ENCODE peak calls at places on chromosomes 2 and 18, in nine cellular contexts. L is Caco-2, S is neural crest cell, W is neural progenitor cell, G is GM13977, B is kidney epithelial cell, K is lower lobe of right lung, T is mucosa of descending colon, P is AG04449. E is an unnamed sample.
A peak's percentile ranks its signal among the peaks of the same experiment; 100 is the strongest.

GRCh38 chr2:47654790-47655562 is 128.0 kb upstream of the MSH6 start:
- DNase-seq in T (no peak), W (peak; percentile 23), K (peak; percentile 54), S (no peak), B (peak; percentile 45), P (no peak), L (no peak), G (peak; percentile 77), E (peak; percentile 46)

GRCh38 chr2:6352906-6353515 is 512.7 kb downstream of the CMPK2 start:
- DNase-seq in G (no peak), S (peak; percentile 67), P (no peak), L (peak; percentile 56), B (no peak), T (peak; percentile 83), K (peak; percentile 57), W (peak; percentile 72), E (peak; percentile 68)

GRCh38 chr2:10405441-10405840 is 42.7 kb downstream of the ODC1 start:
- DNase-seq in B (peak; percentile 95), T (no peak), G (no peak), S (no peak), K (peak; percentile 76), L (no peak), W (no peak), P (peak; percentile 73), E (peak; percentile 99)

GRCh38 chr2:3280683-3281520 is 96.7 kb downstream of the EIPR1 start:
- DNase-seq in S (no peak), B (no peak), K (peak; percentile 36), W (no peak), P (no peak), L (no peak), T (no peak), G (no peak), E (no peak)

GRCh38 chr2:130368786-130369185 is 12.9 kb downstream of the PTPN18 start:
- DNase-seq in G (no peak), K (no peak), L (no peak), W (no peak), S (no peak), B (no peak), P (no peak), T (no peak), E (no peak)

GRCh38 chr2:99404039-99404799 is 67.0 kb downstream of the EIF5B start:
- DNase-seq in P (no peak), S (no peak), G (no peak), T (no peak), L (no peak), W (peak; percentile 2), B (no peak), K (no peak), E (no peak)

GRCh38 chr2:166173263-166173662 is 45.4 kb upstream of the SCN1A start:
- DNase-seq in B (no peak), S (no peak), T (no peak), P (no peak), K (no peak), G (no peak), L (no peak), W (no peak), E (no peak)

GRCh38 chr18:22171839-22172582 is 2.6 kb downstream of the GATA6 start:
- DNase-seq in G (no peak), W (peak; percentile 65), P (no peak), B (no peak), S (no peak), T (no peak), L (no peak), K (peak; percentile 46), E (no peak)

GRCh38 chr2:202721621-202722020 is 86.9 kb downstream of the FAM117B start:
- DNase-seq in G (no peak), L (no peak), B (peak; percentile 47), K (no peak), W (no peak), T (no peak), P (peak; percentile 36), S (no peak), E (peak; percentile 11)

GRCh38 chr2:148253716-148254115 is 232.8 kb downstream of the MBD5 start:
- DNase-seq in G (no peak), S (no peak), B (no peak), W (no peak), K (no peak), L (no peak), T (no peak), P (no peak), E (peak; percentile 74)

GRCh38 chr2:240990726-240991377 is 7.6 kb upstream of the SNED1 start:
- DNase-seq in B (no peak), P (no peak), L (peak; percentile 22), W (no peak), S (no peak), K (peak; percentile 47), G (no peak), T (peak; percentile 25), E (no peak)

GRCh38 chr2:101400048-101400447 is 12.7 kb upstream of the CREG2 start:
- DNase-seq in L (no peak), W (no peak), S (no peak), B (peak; percentile 93), T (no peak), P (no peak), G (no peak), K (no peak), E (peak; percentile 65)

GRCh38 chr2:162506706-162507105 is 162.8 kb downstream of the GCA start:
- DNase-seq in G (no peak), W (no peak), P (no peak), B (no peak), T (no peak), S (no peak), L (no peak), K (no peak), E (no peak)

GRCh38 chr2:53150146-53150545 is 617.5 kb upstream of the CHAC2 start:
- DNase-seq in L (no peak), T (no peak), B (no peak), S (no peak), P (no peak), K (no peak), G (no peak), W (no peak), E (no peak)

DNA sequence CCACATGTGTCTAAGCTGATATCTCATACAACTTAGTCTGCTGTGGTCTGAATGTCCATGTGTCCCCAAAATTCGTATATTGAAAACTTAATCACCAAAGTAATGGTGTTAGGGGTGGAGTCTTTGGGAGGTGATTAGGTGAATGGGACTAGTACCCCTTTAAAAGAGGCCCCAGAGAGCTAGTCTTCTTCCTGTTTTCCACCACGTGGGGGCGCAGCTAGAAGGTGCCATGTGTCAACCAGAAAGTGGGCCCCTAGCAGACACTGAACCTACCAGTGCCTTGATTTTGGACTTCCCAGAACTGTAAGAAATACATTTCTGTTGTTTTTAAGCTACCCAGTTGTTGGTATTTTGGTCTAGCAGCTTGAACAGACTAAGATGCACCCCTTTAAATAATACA is 86.6 kb downstream of the ASB1 start:
- DNase-seq in G (peak; percentile 74), B (no peak), P (no peak), S (peak; percentile 46), T (no peak), W (peak; percentile 59), L (no peak), K (peak; percentile 66), E (peak; percentile 79)
- TF ChIP-seq CTCF in G (peak; percentile 49), B (peak; percentile 54), P (peak; percentile 54), S (peak; percentile 62), T (no peak), W (peak; percentile 72), L (peak; percentile 9), K (peak; percentile 53), E (peak; percentile 68)

GRCh38 chr18:74965682-74966081 is 243.3 kb downstream of the PTGR3 start:
- DNase-seq in G (no peak), P (no peak), L (no peak), S (no peak), T (no peak), B (no peak), W (no peak), K (no peak), E (no peak)

DNA sequence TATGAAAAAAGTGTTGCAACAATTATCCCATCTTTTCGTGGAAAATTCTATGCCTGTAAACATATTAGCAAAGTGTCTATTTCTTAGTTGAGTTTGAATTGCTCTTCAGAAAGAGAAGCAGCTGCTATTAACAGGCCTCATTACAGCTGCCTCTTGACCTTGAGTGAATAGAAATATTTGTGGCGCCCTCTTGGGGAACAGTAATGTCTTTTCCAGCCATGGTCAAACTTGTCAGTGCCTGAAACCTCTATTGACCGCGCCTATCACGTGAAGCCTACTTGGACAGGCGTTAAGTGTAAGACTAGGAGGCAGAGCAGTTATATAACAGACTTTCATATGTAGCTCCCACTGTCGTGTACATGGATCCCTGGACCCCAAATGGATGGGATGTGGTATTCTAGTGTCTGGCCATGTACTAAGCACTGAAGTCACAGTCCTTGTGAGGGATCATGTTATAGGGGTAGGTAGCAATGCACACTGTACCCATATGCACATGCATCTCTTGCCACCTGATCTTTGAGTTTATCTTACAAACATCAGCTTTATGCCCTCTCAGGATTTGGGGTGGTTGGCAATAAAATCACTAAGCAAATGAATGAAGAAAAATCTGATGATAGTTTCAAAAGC is 245.0 kb downstream of the PTGR3 start:
- DNase-seq in G (peak; percentile 23), S (no peak), T (no peak), P (no peak), W (peak; percentile 13), K (peak; percentile 59), B (no peak), L (peak; percentile 26), E (peak; percentile 69)
- TF ChIP-seq CTCF in G (peak; percentile 48), S (peak; percentile 49), T (no peak), P (peak; percentile 32), W (peak; percentile 31), K (peak; percentile 45), B (peak; percentile 52), L (peak; percentile 9), E (peak; percentile 37)

GRCh38 chr2:224040753-224041152 is 1.7 kb upstream of the SERPINE2 start:
- DNase-seq in K (no peak), G (no peak), L (no peak), B (no peak), T (no peak), W (no peak), P (no peak), S (no peak), E (no peak)
- TF ChIP-seq CTCF in K (no peak), G (no peak), L (no peak), B (no peak), T (no peak), W (no peak), P (no peak), S (no peak), E (no peak)

GRCh38 chr2:74552914-74553811 is 579 bp downstream of the LOXL3 start:
- DNase-seq in W (peak; percentile 76), S (peak; percentile 52), T (no peak), G (peak; percentile 65), B (no peak), P (no peak), L (no peak), K (no peak), E (no peak)

GRCh38 chr2:74551942-74552913 is 1.5 kb downstream of the LOXL3 start:
- DNase-seq in K (no peak), T (no peak), B (no peak), G (peak; percentile 55), S (no peak), P (no peak), L (no peak), W (no peak), E (no peak)

GRCh38 chr2:74555610-74556103 is 1.1 kb downstream of the DOK1 start:
- DNase-seq in P (no peak), T (no peak), L (no peak), W (no peak), B (no peak), S (no peak), K (peak; percentile 63), G (no peak), E (no peak)

GRCh38 chr2:74554821-74555531 is 456 bp downstream of the DOK1 start:
- DNase-seq in L (no peak), K (peak; percentile 82), T (peak; percentile 77), S (peak; percentile 49), B (no peak), P (no peak), G (peak; percentile 70), W (peak; percentile 79), E (no peak)

GRCh38 chr2:74553892-74554820 is at the start of the genes DOK1 and LOXL3:
- DNase-seq in G (peak; percentile 94), T (peak; percentile 93), S (peak; percentile 78), K (peak; percentile 93), L (peak; percentile 75), P (peak; percentile 65), W (peak; percentile 96), B (no peak), E (peak; percentile 58)
- TF ChIP-seq CTCF in G (no peak), T (no peak), S (no peak), K (no peak), L (no peak), P (no peak), W (no peak), B (no peak), E (no peak)

E was measured in MCF 10A.